ENCODE peak calls at places on chromosomes 6 and 20, in nine cellular contexts. F is ascending aorta, Y is cardiac muscle cell, T is adrenal gland, R is neural crest cell, U is prostate gland, O is ovary, N is B cell, W is NB4. K is an unnamed sample.

GRCh38 chr20:44304383-44304782 is 6.6 kb downstream of the FITM2 start:
- DNase-seq in F (no peak), Y (no peak), T (no peak), R (no peak), U (no peak), O (no peak), N (no peak), W (no peak), K (no peak)

GRCh38 chr20:953742-954141 is 37.6 kb upstream of the ANGPT4 start:
- DNase-seq in F (no peak), Y (peak; percentile 14), T (no peak), R (no peak), U (no peak), O (no peak), N (no peak), W (peak; percentile 16), K (no peak)

GRCh38 chr6:154410619-154411044 is 54.0 kb upstream of the IPCEF1 start:
- DNase-seq in F (peak; percentile 86), Y (peak; percentile 97), T (peak; percentile 86), R (no peak), U (peak; percentile 40), O (peak; percentile 70), N (no peak), W (no peak), K (no peak)

GRCh38 chr6:81731814-81732213 is 20.7 kb downstream of the TENT5A start:
- DNase-seq in F (no peak), Y (no peak), T (no peak), R (no peak), U (no peak), O (no peak), N (no peak), W (no peak), K (no peak)

GRCh38 chr20:5164645-5165399 is 38.0 kb downstream of the CDS2 start:
- DNase-seq in F (no peak), Y (no peak), T (peak; percentile 48), R (no peak), U (no peak), O (no peak), N (no peak), W (no peak), K (no peak)

GRCh38 chr6:134199848-134200606 is 117.9 kb downstream of the SGK1 start:
- DNase-seq in F (no peak), Y (no peak), T (no peak), R (no peak), U (no peak), O (no peak), N (no peak), W (no peak), K (peak; percentile 39)

GRCh38 chr6:170098428-170099170 is 192.3 kb downstream of the DLL1 start:
- DNase-seq in F (peak; percentile 54), Y (no peak), T (peak; percentile 28), R (no peak), U (no peak), O (peak; percentile 3), N (no peak), W (no peak), K (no peak)

GRCh38 chr6:5936611-5937010 is 70.1 kb downstream of the NRN1 start:
- DNase-seq in F (no peak), Y (peak; percentile 1), T (no peak), R (no peak), U (no peak), O (no peak), N (no peak), W (no peak), K (no peak)

GRCh38 chr6:51415501-51415900 is 596.8 kb downstream of the TFAP2B start:
- DNase-seq in F (no peak), Y (no peak), T (no peak), R (no peak), U (no peak), O (no peak), N (no peak), W (no peak), K (no peak)

GRCh38 chr6:7424967-7425807 is 35.6 kb downstream of the RIOK1 start:
- DNase-seq in F (no peak), Y (peak; percentile 72), T (no peak), R (no peak), U (peak; percentile 38), O (no peak), N (no peak), W (peak; percentile 60), K (no peak)

GRCh38 chr20:35191419-35191818 is 19.5 kb downstream of the PROCR start:
- DNase-seq in F (no peak), Y (no peak), T (no peak), R (no peak), U (no peak), O (no peak), N (no peak), W (no peak), K (no peak)

GRCh38 chr6:161446296-161446925 is 172.6 kb upstream of the AGPAT4 start:
- DNase-seq in F (no peak), Y (no peak), T (no peak), R (no peak), U (no peak), O (no peak), N (no peak), W (no peak), K (no peak)

GRCh38 chr6:138162104-138162946 is 586 bp downstream of the ARFGEF3 start:
- DNase-seq in F (no peak), Y (no peak), T (no peak), R (no peak), U (peak; percentile 31), O (no peak), N (peak; percentile 24), W (peak; percentile 27), K (peak; percentile 11)

GRCh38 chr6:14966902-14967711 is 278.8 kb upstream of the JARID2 start:
- DNase-seq in F (no peak), Y (no peak), T (no peak), R (no peak), U (no peak), O (no peak), N (no peak), W (peak; percentile 89), K (no peak)

GRCh38 chr6:155340464-155341129 is 26.3 kb upstream of the TFB1M start:
- DNase-seq in F (no peak), Y (peak; percentile 69), T (no peak), R (no peak), U (no peak), O (no peak), N (no peak), W (peak; percentile 71), K (no peak)

GRCh38 chr20:50919567-50919966 is 11.7 kb downstream of the ADNP start:
- DNase-seq in F (peak; percentile 82), Y (peak; percentile 77), T (peak; percentile 81), R (no peak), U (peak; percentile 16), O (peak; percentile 48), N (no peak), W (no peak), K (no peak)

GRCh38 chr6:39050453-39051112 is 2.0 kb downstream of the GLP1R start:
- DNase-seq in F (no peak), Y (no peak), T (peak; percentile 2), R (no peak), U (no peak), O (no peak), N (no peak), W (peak; percentile 62), K (no peak)

GRCh38 chr6:14444296-14444993 is 326.9 kb downstream of the CD83 start:
- DNase-seq in F (no peak), Y (no peak), T (no peak), R (no peak), U (no peak), O (no peak), N (no peak), W (no peak), K (no peak)

GRCh38 chr6:128131566-128131965 is 230.7 kb upstream of the THEMIS start:
- DNase-seq in F (no peak), Y (no peak), T (no peak), R (no peak), U (no peak), O (no peak), N (no peak), W (no peak), K (no peak)

DNA sequence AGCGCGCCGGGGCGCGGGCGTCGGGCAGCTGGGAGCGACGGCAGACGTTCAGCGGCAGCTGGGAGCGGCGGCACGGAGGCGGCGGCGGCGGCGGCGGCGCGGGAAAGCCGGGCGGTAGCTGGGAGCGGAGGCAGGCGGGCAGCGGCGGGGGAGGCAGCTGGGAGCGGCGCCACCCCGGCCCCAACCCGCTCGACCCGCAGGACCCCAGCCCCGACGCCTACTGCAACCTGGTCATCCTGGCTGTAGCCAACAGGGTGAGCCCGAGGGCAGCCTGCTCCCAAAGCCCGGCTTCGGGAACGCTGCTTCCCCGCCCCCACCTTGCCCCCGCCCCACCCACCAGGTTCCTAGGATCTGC is 8.9 kb downstream of the CCM2L start:
- DNase-seq in F (no peak), Y (no peak), T (no peak), R (peak; percentile 48), U (no peak), O (no peak), N (no peak), W (no peak), K (peak; percentile 53)
- TF ChIP-seq CTCF in F (no peak), Y (no peak), T (no peak), R (peak; percentile 17), U (no peak), O (no peak), N (no peak), W (no peak), K (no peak)

GRCh38 chr6:96153775-96154174 is 138.0 kb downstream of the FUT9 start:
- DNase-seq in F (no peak), Y (no peak), T (no peak), R (no peak), U (no peak), O (no peak), N (no peak), W (no peak), K (no peak)
- TF ChIP-seq CTCF in F (no peak), Y (no peak), T (no peak), R (no peak), U (no peak), O (no peak), N (no peak), W (no peak), K (no peak)

DNA sequence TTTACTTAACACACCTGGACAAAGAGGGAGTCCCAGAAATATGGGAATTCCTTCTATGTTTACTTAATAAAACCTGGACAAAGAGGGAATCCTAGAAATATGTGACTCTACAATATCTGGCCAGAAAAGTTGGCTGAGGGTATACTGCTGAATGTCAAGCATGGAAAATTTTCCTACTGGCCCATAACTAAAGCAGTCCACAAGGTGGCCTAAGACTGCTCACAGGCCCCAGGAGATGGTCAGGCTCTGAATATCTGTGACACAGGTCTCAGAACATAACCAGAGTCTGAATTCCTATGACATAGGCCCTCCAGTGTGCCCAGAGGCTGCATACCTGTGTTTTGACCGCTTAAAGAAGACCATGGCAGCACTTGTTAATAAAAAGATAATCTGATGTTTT is 578.2 kb upstream of the NRSN1 start:
- DNase-seq in F (no peak), Y (no peak), T (no peak), R (no peak), U (no peak), O (no peak), N (no peak), W (no peak), K (no peak)
- TF ChIP-seq CTCF in F (no peak), Y (no peak), T (no peak), R (peak; percentile 48), U (no peak), O (no peak), N (no peak), W (no peak), K (no peak)

GRCh38 chr20:19756756-19757486 is 1.1 kb upstream of the RIN2 start:
- DNase-seq in F (peak; percentile 53), Y (no peak), T (no peak), R (no peak), U (no peak), O (no peak), N (no peak), W (no peak), K (no peak)
- TF ChIP-seq CTCF in F (no peak), Y (no peak), T (no peak), R (no peak), U (no peak), O (no peak), N (no peak), W (no peak), K (no peak)

K was measured in GM13976.